ENCODE peak calls at places on chromosome 10, in eight cellular contexts. Z is sigmoid colon; N is trophoblast cell; G is GM23248; D is CD8-positive, alpha-beta memory T cell; L is right lobe of liver; P is dorsolateral prefrontal cortex; S is colonic mucosa. T is an unnamed sample.
A peak's percentile ranks its signal among the peaks of the same experiment; 100 is the strongest.

GRCh38 chr10:130021373-130021950 is 57.4 kb upstream of the EBF3 start:
- DNase-seq in L (no peak), N (no peak), D (no peak), G (peak; percentile 98), S (no peak), Z (no peak), P (no peak), T (peak; percentile 78)

GRCh38 chr10:114427124-114427852 is 23.0 kb upstream of the AFAP1L2 start:
- DNase-seq in Z (no peak), G (no peak), N (no peak), P (no peak), D (no peak), S (no peak), L (no peak), T (no peak)

GRCh38 chr10:90437452-90437851 is 420.4 kb downstream of the HTR7 start:
- DNase-seq in S (no peak), L (no peak), N (no peak), P (no peak), D (no peak), G (no peak), Z (no peak), T (peak; percentile 49)

GRCh38 chr10:485776-486572 is 203.5 kb downstream of the DIP2C start:
- DNase-seq in D (no peak), L (no peak), P (no peak), S (peak; percentile 17), Z (peak; percentile 86), N (peak; percentile 7), G (peak; percentile 77), T (no peak)

GRCh38 chr10:114635797-114636550 is 22.1 kb downstream of the ABLIM1 start:
- DNase-seq in D (no peak), S (peak; percentile 53), Z (no peak), G (no peak), N (no peak), P (no peak), L (no peak), T (no peak)

GRCh38 chr10:121172406-121172805 is 321.2 kb downstream of the WDR11 start:
- DNase-seq in Z (no peak), N (no peak), L (no peak), G (no peak), P (no peak), S (no peak), D (no peak), T (no peak)

GRCh38 chr10:16352146-16352545 is 84.7 kb upstream of the PTER start:
- DNase-seq in G (no peak), D (no peak), Z (no peak), N (no peak), P (no peak), L (no peak), S (no peak), T (no peak)

GRCh38 chr10:21327239-21327993 is 198.1 kb downstream of the SKIDA1 start:
- DNase-seq in L (no peak), P (no peak), N (peak; percentile 66), S (no peak), Z (no peak), D (no peak), G (no peak), T (no peak)

GRCh38 chr10:387949-388660 is 252.8 kb downstream of the ZMYND11 start:
- DNase-seq in L (no peak), N (no peak), P (no peak), D (no peak), G (no peak), S (peak; percentile 47), Z (peak; percentile 75), T (no peak)

GRCh38 chr10:88080213-88080612 is 216.8 kb downstream of the PTEN start:
- DNase-seq in N (no peak), L (no peak), S (no peak), Z (no peak), D (no peak), P (no peak), G (peak; percentile 21), T (no peak)

GRCh38 chr10:17074548-17074860 is 55.1 kb downstream of the CUBN start:
- DNase-seq in P (no peak), Z (no peak), G (peak; percentile 91), D (no peak), L (no peak), S (no peak), N (peak; percentile 18), T (peak; percentile 77)

GRCh38 chr10:52774600-52775106 is 2.1 kb upstream of the MBL2 start:
- DNase-seq in G (no peak), S (no peak), N (no peak), D (no peak), P (no peak), Z (no peak), L (peak; percentile 68), T (no peak)

GRCh38 chr10:114663631-114664030 is 5.6 kb upstream of the ABLIM1 start:
- DNase-seq in Z (no peak), D (no peak), G (no peak), S (no peak), N (no peak), L (no peak), P (no peak), T (no peak)

GRCh38 chr10:1203704-1204103 is 147.5 kb downstream of the WDR37 start:
- DNase-seq in Z (no peak), S (no peak), L (no peak), P (peak; percentile 26), G (no peak), N (no peak), D (no peak), T (no peak)

GRCh38 chr10:112695539-112695938 is 248.5 kb downstream of the VTI1A start:
- DNase-seq in N (no peak), L (no peak), S (peak; percentile 48), P (no peak), G (no peak), D (no peak), Z (no peak), T (no peak)

GRCh38 chr10:102610499-102610898 is 33.8 kb upstream of the TRIM8 start:
- DNase-seq in N (no peak), S (no peak), G (peak; percentile 33), L (no peak), Z (peak; percentile 40), P (no peak), D (no peak), T (no peak)

GRCh38 chr10:111323567-111323966 is 246.7 kb downstream of the ADRA2A start:
- DNase-seq in L (no peak), N (peak; percentile 16), D (no peak), G (peak; percentile 56), Z (no peak), P (no peak), S (no peak), T (no peak)

GRCh38 chr10:42997849-42998165 is 79.1 kb upstream of the RET start:
- DNase-seq in G (no peak), L (no peak), N (no peak), P (no peak), Z (peak; percentile 52), S (peak; percentile 8), D (no peak), T (no peak)

GRCh38 chr10:98367626-98368451 is 47.1 kb downstream of the PYROXD2 start:
- DNase-seq in N (no peak), G (no peak), P (peak; percentile 58), L (no peak), S (no peak), D (no peak), Z (no peak), T (no peak)

GRCh38 chr10:15859865-15860691 is at the start of gene MINDY3:
- DNase-seq in L (peak; percentile 82), G (peak; percentile 87), Z (peak; percentile 85), N (peak; percentile 85), S (peak; percentile 87), P (peak; percentile 90), D (peak; percentile 88), T (peak; percentile 75)

GRCh38 chr10:69043931-69044531 is 43.9 kb upstream of the SRGN start:
- DNase-seq in P (no peak), N (no peak), S (no peak), G (no peak), D (peak; percentile 66), Z (no peak), L (no peak), T (no peak)

GRCh38 chr10:110207805-110208613 is 604 bp downstream of the MXI1 start:
- DNase-seq in Z (peak; percentile 77), P (peak; percentile 59), N (peak; percentile 52), S (peak; percentile 63), G (peak; percentile 71), D (peak; percentile 73), L (peak; percentile 54), T (no peak)
- H3K27ac ChIP-seq in Z (peak overlapping the region; percentile 100), P (peak overlapping the region; percentile 100), N (no peak overlapping the region), S (peak overlapping the region; percentile 85), G (peak overlapping the region; percentile 88), D (peak overlapping the region; percentile 69), L (peak overlapping the region; percentile 89), T (no peak overlapping the region)

DNA sequence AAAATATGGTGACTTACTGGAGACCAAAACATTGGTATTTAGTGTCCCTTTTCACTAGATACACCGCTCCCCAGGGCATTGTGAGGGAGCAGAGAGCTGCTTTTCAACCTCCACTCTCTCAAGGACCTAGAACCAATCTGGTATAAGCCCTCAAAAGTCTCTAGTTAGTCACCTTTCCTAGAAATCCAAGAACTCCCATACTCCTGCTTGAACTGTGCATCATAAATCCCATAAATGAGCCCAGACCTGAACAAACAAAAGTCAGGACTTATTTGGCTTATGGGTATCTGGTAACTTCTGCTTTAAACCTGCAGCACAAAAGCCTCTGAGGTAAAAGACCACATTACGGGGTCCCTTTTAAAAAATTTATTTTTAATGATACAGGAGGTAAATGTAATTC is 603.1 kb upstream of the LRRTM3 start:
- DNase-seq in L (no peak), S (no peak), N (no peak), D (no peak), G (no peak), P (no peak), Z (no peak), T (no peak)
- H3K27ac ChIP-seq in L (peak overlapping the region; percentile 55), S (no peak overlapping the region), N (peak overlapping the region; percentile 77), D (no peak overlapping the region), G (no peak overlapping the region), P (no peak overlapping the region), Z (peak overlapping the region; percentile 28), T (no peak overlapping the region)

GRCh38 chr10:117927871-117928270 is 118.9 kb downstream of the RAB11FIP2 start:
- DNase-seq in Z (no peak), D (no peak), P (no peak), G (no peak), N (no peak), S (no peak), L (no peak), T (no peak)
- H3K27ac ChIP-seq in Z (no peak overlapping the region), D (no peak overlapping the region), P (no peak overlapping the region), G (no peak overlapping the region), N (no peak overlapping the region), S (no peak overlapping the region), L (no peak overlapping the region), T (no peak overlapping the region)

GRCh38 chr10:4945706-4946348 is 17.4 kb upstream of the AKR1C1 start:
- DNase-seq in G (peak; percentile 3), L (no peak), D (no peak), N (no peak), P (no peak), Z (no peak), S (no peak), T (no peak)

GRCh38 chr10:4946349-4946717 is 16.9 kb upstream of the AKR1C1 start:
- DNase-seq in D (no peak), G (no peak), P (no peak), Z (no peak), L (no peak), S (no peak), N (no peak), T (no peak)

GRCh38 chr10:4947039-4947634 is 16.1 kb upstream of the AKR1C1 start:
- DNase-seq in L (no peak), N (no peak), Z (no peak), G (peak; percentile 60), S (no peak), D (no peak), P (no peak), T (no peak)

GRCh38 chr10:4943821-4944220 is 19.4 kb upstream of the AKR1C1 start:
- DNase-seq in D (no peak), P (no peak), S (no peak), G (peak; percentile 41), N (no peak), Z (no peak), L (no peak), T (no peak)

GRCh38 chr10:4944751-4945280 is 18.4 kb upstream of the AKR1C1 start:
- DNase-seq in N (no peak), G (no peak), P (no peak), D (no peak), L (no peak), Z (no peak), S (no peak), T (no peak)
- H3K27ac ChIP-seq in N (no peak overlapping the region), G (no peak overlapping the region), P (no peak overlapping the region), D (no peak overlapping the region), L (no peak overlapping the region), Z (peak overlapping the region; percentile 71), S (no peak overlapping the region), T (no peak overlapping the region)